ENCODE peak calls at places on chromosomes 4 and X, in nine cellular contexts. O is keratinocyte; N is RWPE2; J is heart left ventricle; E is neural progenitor cell; A is neuronal stem cell; W is left lung; M is astrocyte; I is CD8-positive, alpha-beta memory T cell. Q is an unnamed sample.

GRCh38 chrX:14529288-14529989 is at the start of gene GLRA2:
- DNase-seq in O (no peak), N (no peak), J (no peak), E (peak), A (peak), W (no peak), M (no peak), I (no peak), Q (no peak)

GRCh38 chrX:38142598-38142997 is 78.1 kb downstream of the SRPX start:
- DNase-seq in O (no peak), N (no peak), J (no peak), E (no peak), A (no peak), W (no peak), M (peak), I (no peak), Q (no peak)

GRCh38 chr4:23365086-23365485 is 524.8 kb downstream of the PPARGC1A start:
- DNase-seq in O (no peak), N (no peak), J (no peak), E (no peak), A (no peak), W (no peak), M (no peak), I (no peak), Q (no peak)

GRCh38 chr4:6782846-6783110 is 251 bp downstream of the KIAA0232 start:
- DNase-seq in O (no peak), N (no peak), J (no peak), E (no peak), A (no peak), W (no peak), M (no peak), I (no peak), Q (no peak)

GRCh38 chrX:154443479-154443910 is 446 bp upstream of the FAM50A start:
- DNase-seq in O (no peak), N (no peak), J (no peak), E (peak), A (no peak), W (no peak), M (no peak), I (no peak), Q (no peak)

GRCh38 chr4:7526929-7527535 is 92.3 kb upstream of the PSAPL1 start:
- DNase-seq in O (no peak), N (no peak), J (no peak), E (peak), A (no peak), W (no peak), M (no peak), I (no peak), Q (no peak)

GRCh38 chr4:185143596-185143969 is 517 bp downstream of the SLC25A4 start:
- DNase-seq in O (no peak), N (no peak), J (peak), E (no peak), A (no peak), W (peak), M (peak), I (peak), Q (no peak)

GRCh38 chr4:129162450-129162849 is 66.5 kb downstream of the C4orf33 start:
- DNase-seq in O (no peak), N (no peak), J (no peak), E (no peak), A (no peak), W (no peak), M (no peak), I (no peak), Q (no peak)

GRCh38 chr4:153538408-153539057 is 72.4 kb downstream of the TMEM131L start:
- DNase-seq in O (no peak), N (no peak), J (no peak), E (no peak), A (no peak), W (no peak), M (no peak), I (no peak), Q (no peak)

GRCh38 chrX:127519323-127519722 is 532.9 kb downstream of the ACTRT1 start:
- DNase-seq in O (no peak), N (no peak), J (no peak), E (peak), A (no peak), W (no peak), M (no peak), I (no peak), Q (no peak)

GRCh38 chr4:125283702-125284279 is 31.0 kb upstream of the FAT4 start:
- DNase-seq in O (no peak), N (no peak), J (no peak), E (peak), A (no peak), W (no peak), M (peak), I (no peak), Q (no peak)

GRCh38 chrX:101395789-101396188 is 5.0 kb downstream of the RPL36A start:
- DNase-seq in O (no peak), N (no peak), J (no peak), E (no peak), A (no peak), W (no peak), M (no peak), I (no peak), Q (no peak)

DNA sequence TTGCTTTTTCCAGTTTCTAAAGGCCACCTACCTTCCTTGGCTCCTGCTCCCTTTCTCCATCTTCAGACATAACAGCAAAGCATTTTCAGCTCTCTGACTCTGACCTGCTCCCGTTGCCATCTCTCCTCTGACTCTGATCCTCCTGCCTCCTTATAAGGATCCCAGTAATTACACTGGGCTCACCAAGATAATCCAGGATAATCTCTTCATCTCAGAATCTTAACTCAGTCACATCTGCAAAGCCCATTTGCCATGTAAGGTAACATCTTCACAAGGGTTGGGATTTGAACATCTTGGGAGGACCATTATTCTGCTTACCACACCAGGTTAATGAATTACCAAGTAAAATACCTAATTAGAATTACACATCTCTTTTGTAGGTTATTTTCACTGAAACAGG is 41.3 kb upstream of the MAGED1 start:
- DNase-seq in O (no peak), N (no peak), J (no peak), E (peak), A (no peak), W (no peak), M (no peak), I (no peak), Q (no peak)
- H3K27ac ChIP-seq in O (peak), N (no peak), J (no peak), E (no peak), A (no peak), W (no peak), M (no peak), I (no peak), Q (no peak)

GRCh38 chr4:53009824-53010223 is 147.7 kb downstream of the RASL11B start:
- DNase-seq in O (no peak), N (no peak), J (no peak), E (no peak), A (no peak), W (no peak), M (no peak), I (no peak), Q (no peak)
- H3K27ac ChIP-seq in O (no peak), N (no peak), J (peak), E (no peak), A (no peak), W (no peak), M (no peak), I (no peak), Q (no peak)

DNA sequence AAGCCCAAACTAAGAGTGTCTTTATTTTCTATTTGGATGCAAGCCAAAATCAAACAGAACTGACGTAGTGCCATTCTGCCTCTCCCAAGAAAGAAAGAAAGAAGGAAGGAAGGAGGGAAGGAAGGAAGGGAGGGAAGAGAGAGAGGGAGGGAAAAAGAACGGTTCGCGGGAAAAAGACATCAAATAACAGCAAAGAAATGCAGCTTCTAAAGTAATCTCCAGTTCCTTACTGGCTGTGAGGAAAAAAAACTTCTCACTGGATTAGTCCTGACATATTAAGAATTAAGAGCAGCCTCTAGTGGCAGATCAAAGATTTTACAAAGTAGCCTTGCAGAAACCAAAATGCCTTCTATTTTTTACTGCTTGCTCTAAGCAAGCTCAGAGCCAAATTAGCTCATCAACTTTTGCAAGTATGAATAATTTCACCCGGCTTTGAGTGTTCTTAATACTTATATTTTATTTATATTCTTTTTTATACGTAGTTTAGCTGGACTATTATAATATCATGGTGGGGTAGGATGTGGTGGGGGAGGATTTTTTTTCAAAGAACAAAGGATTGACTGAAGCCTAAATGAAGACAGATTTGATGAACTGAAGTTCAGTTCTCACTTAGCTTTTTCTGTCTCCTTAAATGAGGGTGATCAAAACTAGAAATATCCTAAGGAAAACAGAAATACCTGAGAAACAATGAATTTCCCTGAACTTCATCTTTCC is 36.6 kb downstream of the PITX2 start:
- DNase-seq in O (no peak), N (no peak), J (no peak), E (peak), A (no peak), W (no peak), M (peak), I (no peak), Q (no peak)
- H3K27ac ChIP-seq in O (no peak), N (no peak), J (no peak), E (no peak), A (no peak), W (no peak), M (no peak), I (no peak), Q (no peak)

GRCh38 chrX:24153175-24153795 is 3.8 kb downstream of the ZFX start:
- DNase-seq in O (no peak), N (peak), J (no peak), E (peak), A (no peak), W (no peak), M (no peak), I (peak), Q (no peak)
- H3K27ac ChIP-seq in O (peak), N (peak), J (no peak), E (no peak), A (no peak), W (no peak), M (no peak), I (no peak), Q (peak)

GRCh38 chrX:69309074-69309792 is 144.0 kb upstream of the PJA1 start:
- DNase-seq in O (no peak), N (no peak), J (no peak), E (no peak), A (no peak), W (no peak), M (no peak), I (no peak), Q (no peak)
- H3K27ac ChIP-seq in O (no peak), N (no peak), J (no peak), E (no peak), A (no peak), W (no peak), M (no peak), I (no peak), Q (no peak)

GRCh38 chr4:141807073-141807472 is 170.7 kb downstream of the IL15 start:
- DNase-seq in O (no peak), N (no peak), J (no peak), E (no peak), A (no peak), W (no peak), M (peak), I (no peak), Q (no peak)

GRCh38 chr4:141810038-141810701 is 173.8 kb downstream of the IL15 start:
- DNase-seq in O (no peak), N (no peak), J (no peak), E (peak), A (no peak), W (no peak), M (no peak), I (no peak), Q (no peak)

GRCh38 chr4:141814499-141814898 is 178.1 kb downstream of the IL15 start:
- DNase-seq in O (no peak), N (no peak), J (no peak), E (no peak), A (no peak), W (no peak), M (no peak), I (no peak), Q (no peak)

GRCh38 chr4:141807501-141807900 is 171.1 kb downstream of the IL15 start:
- DNase-seq in O (no peak), N (no peak), J (no peak), E (no peak), A (no peak), W (no peak), M (peak), I (no peak), Q (no peak)

GRCh38 chr4:141810702-141811365 is 174.5 kb downstream of the IL15 start:
- DNase-seq in O (no peak), N (no peak), J (no peak), E (no peak), A (no peak), W (no peak), M (peak), I (no peak), Q (no peak)
- H3K27ac ChIP-seq in O (no peak), N (no peak), J (no peak), E (peak), A (no peak), W (no peak), M (peak), I (no peak), Q (no peak)

GRCh38 chrX:47749185-47749967 is 87.3 kb upstream of the ZNF81 start:
- DNase-seq in O (no peak), N (no peak), J (no peak), E (no peak), A (no peak), W (no peak), M (peak), I (no peak), Q (no peak)
- H3K27ac ChIP-seq in O (no peak), N (no peak), J (no peak), E (no peak), A (no peak), W (no peak), M (no peak), I (no peak), Q (no peak)

DNA sequence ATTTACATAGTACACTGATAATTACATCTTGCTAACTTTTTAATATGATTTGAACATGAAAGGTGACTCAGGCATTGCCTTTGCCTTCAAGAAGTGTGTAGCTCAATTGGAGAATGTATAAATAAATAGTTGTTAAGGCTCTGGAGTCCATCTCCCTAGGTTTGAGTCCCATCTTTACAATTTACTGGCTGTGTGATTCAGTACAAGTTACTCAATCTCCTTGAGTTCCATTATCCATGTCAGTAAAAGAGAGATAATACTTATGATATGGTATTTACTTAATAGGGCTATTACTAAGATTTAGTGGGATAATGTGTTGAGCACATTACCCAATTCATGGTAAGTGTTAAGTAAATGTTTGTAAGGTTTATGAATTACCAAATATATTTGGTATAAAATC is 1.9 kb upstream of the FGG start:
- DNase-seq in O (no peak), N (no peak), J (no peak), E (no peak), A (no peak), W (no peak), M (no peak), I (no peak), Q (no peak)
- H3K27ac ChIP-seq in O (no peak), N (no peak), J (no peak), E (no peak), A (no peak), W (no peak), M (no peak), I (no peak), Q (no peak)

GRCh38 chr4:87532109-87532508 is 2.9 kb upstream of the SPARCL1 start:
- DNase-seq in O (no peak), N (no peak), J (no peak), E (no peak), A (no peak), W (no peak), M (no peak), I (no peak), Q (no peak)
- H3K27ac ChIP-seq in O (no peak), N (no peak), J (peak), E (no peak), A (no peak), W (peak), M (no peak), I (no peak), Q (no peak)

DNA sequence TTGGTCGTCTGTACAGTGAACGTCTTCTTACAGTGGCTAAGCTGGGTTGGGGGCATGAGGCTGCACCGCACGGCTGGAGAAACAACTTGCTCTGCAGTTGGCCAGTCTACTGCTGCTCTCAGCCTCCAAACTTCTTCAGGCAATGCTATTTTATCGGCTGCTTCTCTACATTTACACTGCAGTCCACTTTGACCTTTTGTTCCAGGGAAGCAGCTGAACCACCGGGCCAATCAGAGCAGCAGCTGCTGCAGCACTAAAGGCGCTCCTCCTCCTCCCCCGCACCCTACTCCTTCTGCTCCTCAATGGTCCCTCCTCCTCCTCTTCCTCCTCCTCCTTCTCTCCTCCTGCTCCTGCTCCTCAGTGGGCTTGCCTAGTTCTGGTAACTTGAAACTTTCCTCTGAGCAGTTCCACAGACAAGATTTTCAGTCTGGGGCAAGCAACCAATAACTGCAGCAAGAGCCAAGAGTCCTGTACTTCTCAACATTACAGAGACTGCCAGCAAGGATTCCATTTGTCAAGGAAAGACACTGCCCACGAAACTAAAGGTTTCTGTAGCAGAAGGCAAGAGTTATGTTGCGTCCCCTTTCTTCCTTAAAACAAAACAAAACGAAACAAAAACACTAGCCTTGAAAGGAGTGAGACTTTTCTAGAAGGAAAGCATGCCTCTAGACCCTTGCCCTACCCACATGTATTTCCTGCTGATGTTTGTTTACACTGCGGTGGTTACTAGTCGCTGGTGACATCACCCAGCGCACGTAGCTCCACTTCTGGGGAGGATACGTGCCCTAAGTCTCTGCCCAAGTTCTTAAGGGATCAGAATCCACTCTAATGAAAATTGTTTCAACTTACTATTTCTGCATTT is 125.7 kb upstream of the NAP1L5 start:
- DNase-seq in O (no peak), N (peak), J (peak), E (peak), A (peak), W (peak), M (peak), I (peak), Q (peak)
- H3K27ac ChIP-seq in O (peak), N (peak), J (peak), E (peak), A (peak), W (peak), M (peak), I (peak), Q (peak)